ENCODE peak calls at places on chromosomes 2 and 18, in six cellular contexts. J, F, I, Q, N and R are unnamed samples. For H3K4me1, the result is how much of the 10 kb centered on the place peaks cover.

GRCh38 chr2:8622199-8622911 is 59.5 kb upstream of the ID2 start:
- DNase-seq in Q (no peak), J (no peak), F (no peak), I (no peak), N (no peak), R (no peak)

GRCh38 chr2:241852116-241852980 is 6.3 kb downstream of the PDCD1 start:
- DNase-seq in F (no peak), I (peak), J (peak), Q (peak), N (no peak), R (no peak)

GRCh38 chr18:22417496-22418188 is at the start of gene CTAGE1:
- DNase-seq in Q (peak), N (peak), J (no peak), I (no peak), F (no peak), R (peak)

GRCh38 chr18:63440219-63440618 is 17.9 kb upstream of the VPS4B start:
- DNase-seq in J (no peak), Q (no peak), F (no peak), I (peak), N (peak), R (no peak)

GRCh38 chr2:77954931-77955330 is 432.8 kb upstream of the LRRTM4 start:
- DNase-seq in J (no peak), N (no peak), F (no peak), I (no peak), Q (no peak), R (no peak)

GRCh38 chr2:233040174-233040530 is 7.7 kb downstream of the NEU2 start:
- DNase-seq in J (no peak), N (no peak), I (peak), Q (no peak), F (no peak), R (no peak)

GRCh38 chr2:211860224-211860623 is 678.4 kb downstream of the ERBB4 start:
- DNase-seq in J (no peak), F (no peak), N (no peak), I (no peak), Q (no peak), R (peak)

GRCh38 chr2:24731923-24732322 is 61.3 kb downstream of the PTRHD1 start:
- DNase-seq in F (no peak), N (no peak), J (no peak), Q (no peak), I (no peak), R (no peak)

GRCh38 chr18:12452801-12453200 is 45.1 kb downstream of the PRELID3A start:
- DNase-seq in J (no peak), Q (no peak), F (no peak), I (no peak), N (no peak), R (no peak)

GRCh38 chr2:33452545-33452944 is 23.9 kb upstream of the RASGRP3 start:
- DNase-seq in F (no peak), Q (no peak), I (no peak), J (no peak), N (no peak), R (no peak)

GRCh38 chr2:202814226-202814625 is 57.3 kb downstream of the ICA1L start:
- DNase-seq in I (no peak), J (no peak), N (no peak), F (no peak), Q (no peak), R (no peak)

GRCh38 chr2:201909961-201910361 is 103.6 kb downstream of the CDK15 start:
- DNase-seq in N (peak), J (no peak), Q (no peak), I (no peak), F (peak), R (no peak)

GRCh38 chr2:30684996-30685395 is 122.2 kb downstream of the CAPN13 start:
- DNase-seq in I (peak), N (no peak), J (no peak), F (no peak), Q (no peak), R (no peak)

GRCh38 chr2:100065029-100065428 is 77.4 kb downstream of the AFF3 start:
- DNase-seq in I (no peak), N (no peak), J (no peak), Q (no peak), F (no peak), R (no peak)

GRCh38 chr2:111705711-111706323 is 178.2 kb downstream of the ANAPC1 start:
- DNase-seq in Q (peak), F (peak), J (no peak), I (no peak), N (peak), R (peak)

GRCh38 chr2:71784734-71785549 is 331.6 kb downstream of the DYSF start:
- DNase-seq in I (no peak), F (no peak), N (peak), Q (peak), J (no peak), R (no peak)

GRCh38 chr18:40877096-40877495 is 1077.9 kb upstream of the PIK3C3 start:
- DNase-seq in F (no peak), Q (no peak), N (peak), I (no peak), J (no peak), R (peak)

GRCh38 chr2:197615033-197615652 is 60.2 kb downstream of the RFTN2 start:
- DNase-seq in I (no peak), F (peak), N (no peak), J (no peak), Q (no peak), R (peak)

GRCh38 chr2:37287966-37288365 is 36.7 kb downstream of the PRKD3 start:
- DNase-seq in J (no peak), Q (no peak), I (no peak), N (no peak), F (peak), R (no peak)

GRCh38 chr2:138107288-138107687 is 143.0 kb downstream of the HNMT start:
- DNase-seq in F (no peak), J (no peak), Q (no peak), N (no peak), I (no peak), R (peak)

GRCh38 chr2:100068395-100068794 is 74.0 kb downstream of the AFF3 start:
- DNase-seq in Q (no peak), N (no peak), F (no peak), I (no peak), J (no peak), R (no peak)

GRCh38 chr18:44839239-44839666 is 158.6 kb downstream of the SETBP1 start:
- DNase-seq in I (peak), J (peak), F (no peak), N (peak), Q (peak), R (peak)

GRCh38 chr2:169031202-169031601 is at the start of gene ABCB11:
- DNase-seq in I (no peak), Q (no peak), N (no peak), F (no peak), J (no peak), R (no peak)

GRCh38 chr18:63082661-63083531 is 236.7 kb downstream of the BCL2 start:
- DNase-seq in I (no peak), F (no peak), Q (no peak), N (no peak), J (no peak), R (peak)

GRCh38 chr2:177306550-177306949 is 42.0 kb upstream of the NFE2L2 start:
- DNase-seq in Q (no peak), F (no peak), J (no peak), N (no peak), I (no peak), R (no peak)

GRCh38 chr2:26503238-26503880 is 25.4 kb upstream of the OTOF start:
- DNase-seq in N (peak), Q (peak), J (peak), F (peak), I (peak), R (peak)

GRCh38 chr2:9740382-9741040 is 102.8 kb upstream of the TAF1B start:
- DNase-seq in J (no peak), N (no peak), Q (no peak), I (no peak), F (no peak), R (no peak)

GRCh38 chr18:49949991-49950395 is 136.7 kb upstream of the ACAA2 start:
- DNase-seq in N (no peak), F (no peak), J (no peak), I (no peak), Q (no peak), R (no peak)

GRCh38 chr2:214674278-214674677 is 135.2 kb downstream of the BARD1 start:
- DNase-seq in Q (no peak), J (no peak), N (no peak), I (no peak), F (no peak), R (no peak)

GRCh38 chr2:214676421-214677089 is 132.9 kb downstream of the BARD1 start:
- DNase-seq in F (no peak), Q (no peak), J (no peak), I (no peak), N (no peak), R (no peak)

GRCh38 chr2:214679736-214680135 is 129.7 kb downstream of the BARD1 start:
- DNase-seq in I (no peak), J (no peak), N (no peak), Q (no peak), F (no peak), R (no peak)
- TF ChIP-seq CTCF in I (no peak), J (no peak), N (no peak), Q (no peak), F (no peak), R (no peak)

GRCh38 chr2:161204846-161205245 is 44.6 kb downstream of the TANK start:
- DNase-seq in Q (no peak), F (no peak), I (no peak), N (peak), J (no peak), R (no peak)

GRCh38 chr2:161200327-161200726 is 40.1 kb downstream of the TANK start:
- DNase-seq in J (no peak), Q (no peak), F (no peak), N (no peak), I (no peak), R (no peak)

DNA sequence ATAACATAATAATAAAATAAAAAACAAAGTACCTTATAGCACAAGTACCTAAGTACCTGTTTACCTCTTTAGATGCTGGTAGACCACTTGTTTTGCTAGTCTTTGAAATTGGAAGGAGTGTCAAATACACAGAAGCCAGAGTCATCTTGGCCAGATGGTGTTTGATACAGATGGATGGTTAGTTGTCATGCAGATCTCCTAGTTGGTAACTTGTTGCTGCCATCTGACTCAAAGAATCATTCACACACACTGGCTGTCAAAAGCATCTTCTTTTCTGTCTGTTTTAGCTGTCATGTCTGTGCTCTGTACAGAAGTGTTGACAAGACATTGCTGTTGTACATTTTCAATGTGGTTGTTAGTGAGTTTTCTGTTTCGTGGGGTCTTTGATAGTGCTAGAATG is 39.7 kb downstream of the TANK start:
- DNase-seq in J (no peak), N (no peak), F (peak), Q (no peak), I (no peak), R (no peak)
- H3K27ac ChIP-seq in J (no peak), N (no peak), F (no peak), Q (no peak), I (no peak), R (no peak)

GRCh38 chr2:44620189-44620990 is 258.6 kb downstream of the CAMKMT start:
- DNase-seq in J (no peak), I (no peak), N (no peak), Q (no peak), F (no peak), R (no peak)

GRCh38 chr2:44618378-44619023 is 256.8 kb downstream of the CAMKMT start:
- DNase-seq in F (no peak), J (no peak), I (no peak), Q (no peak), N (no peak), R (no peak)

GRCh38 chr2:44616616-44617266 is 255.0 kb downstream of the CAMKMT start:
- DNase-seq in Q (no peak), F (peak), I (no peak), J (no peak), N (no peak), R (no peak)

GRCh38 chr2:44615950-44616518 is 254.3 kb downstream of the CAMKMT start:
- DNase-seq in Q (no peak), I (no peak), F (peak), N (no peak), J (no peak), R (no peak)

GRCh38 chr2:44614940-44615339 is 253.2 kb downstream of the CAMKMT start:
- DNase-seq in I (no peak), F (no peak), N (no peak), Q (no peak), J (no peak), R (no peak)
- H3K4me1 ChIP-seq in I (under half), F (under half), N (under half), Q (under half), J (under half), R (under half)

DNA sequence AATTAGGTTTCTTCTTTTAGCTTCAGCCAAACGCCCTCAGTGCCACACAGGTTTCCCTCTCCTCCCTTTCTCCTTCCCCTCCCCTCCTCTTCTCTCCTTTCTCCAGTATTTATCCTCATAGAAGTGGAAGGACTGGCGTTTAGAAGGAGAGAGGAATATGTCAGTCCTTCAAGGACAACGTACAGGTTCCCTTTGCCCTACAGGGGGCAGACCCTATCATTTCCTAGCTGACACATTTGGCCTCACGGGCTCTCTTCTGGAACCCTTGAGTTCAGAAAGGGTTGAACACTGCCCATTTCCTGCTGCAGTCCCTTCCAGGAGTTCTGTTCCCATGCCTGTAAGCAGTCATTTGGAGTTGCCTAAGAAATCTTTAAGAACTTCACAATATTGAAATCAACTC is 46.1 kb downstream of the CDCA7 start:
- DNase-seq in N (no peak), Q (no peak), F (peak), I (no peak), J (no peak), R (no peak)
- TF ChIP-seq CTCF in N (no peak), Q (peak), F (peak), I (no peak), J (no peak), R (peak)

GRCh38 chr2:46136481-46136880 is 160.7 kb upstream of the EPAS1 start:
- DNase-seq in F (no peak), I (no peak), Q (no peak), N (no peak), J (no peak), R (no peak)
- H3K27ac ChIP-seq in F (no peak), I (no peak), Q (no peak), N (peak), J (no peak), R (no peak)

DNA sequence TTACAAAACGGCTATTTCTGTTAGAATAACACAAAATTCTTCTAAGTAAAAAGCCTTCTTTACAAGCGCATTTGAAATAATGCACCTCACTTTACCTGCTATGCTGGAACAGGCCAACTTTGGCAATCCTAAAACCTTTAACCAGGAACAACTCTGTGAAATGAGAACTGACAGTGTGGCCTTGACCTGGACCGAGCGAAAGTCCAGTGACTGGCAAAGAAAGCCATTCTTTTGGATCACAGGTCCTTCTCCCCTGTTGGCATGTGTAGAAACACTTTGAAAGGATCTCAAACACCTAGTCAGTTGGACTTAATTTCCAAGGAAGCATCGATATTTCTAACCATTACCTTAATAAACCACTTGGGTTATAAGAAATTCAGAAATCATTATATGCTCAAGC is 21.2 kb downstream of the MAPRE2 start:
- DNase-seq in Q (no peak), J (no peak), I (no peak), N (no peak), F (no peak), R (no peak)
- H3K4me1 ChIP-seq in Q (under half), J (under half), I (under half), N (under half), F (under half), R (under half)

GRCh38 chr2:85787981-85788340 is 34.2 kb downstream of the ATOH8 start:
- DNase-seq in N (no peak), Q (no peak), I (peak), J (peak), F (no peak), R (no peak)

GRCh38 chr2:85785871-85786270 is 32.1 kb downstream of the ATOH8 start:
- DNase-seq in Q (no peak), I (peak), F (no peak), N (no peak), J (peak), R (no peak)

GRCh38 chr2:85786444-85786843 is 32.7 kb downstream of the ATOH8 start:
- DNase-seq in N (no peak), Q (no peak), J (peak), F (no peak), I (peak), R (no peak)

GRCh38 chr2:85787282-85787980 is 33.6 kb downstream of the ATOH8 start:
- DNase-seq in J (peak), I (peak), N (no peak), F (no peak), Q (no peak), R (no peak)

GRCh38 chr2:85786865-85787264 is 33.1 kb downstream of the ATOH8 start:
- DNase-seq in F (no peak), I (peak), N (no peak), J (peak), Q (no peak), R (no peak)
- TF ChIP-seq CTCF in F (no peak), I (no peak), N (no peak), J (no peak), Q (no peak), R (no peak)

GRCh38 chr18:8165095-8165494 is 444.1 kb upstream of the RAB12 start:
- DNase-seq in N (no peak), J (no peak), I (no peak), F (no peak), Q (no peak), R (no peak)

GRCh38 chr18:8167673-8168072 is 441.6 kb upstream of the RAB12 start:
- DNase-seq in N (no peak), Q (no peak), I (no peak), J (no peak), F (no peak), R (no peak)

GRCh38 chr18:8163287-8163959 is 445.8 kb upstream of the RAB12 start:
- DNase-seq in F (no peak), Q (no peak), N (no peak), I (no peak), J (no peak), R (no peak)

GRCh38 chr18:8167036-8167435 is 442.2 kb upstream of the RAB12 start:
- DNase-seq in F (no peak), J (no peak), N (no peak), I (no peak), Q (no peak), R (no peak)

GRCh38 chr18:8162797-8163196 is 446.4 kb upstream of the RAB12 start:
- DNase-seq in I (peak), N (no peak), J (no peak), Q (no peak), F (no peak), R (peak)
- H3K27ac ChIP-seq in I (no peak), N (no peak), J (no peak), Q (no peak), F (no peak), R (no peak)

GRCh38 chr2:215413974-215414373 is 21.9 kb downstream of the FN1 start:
- DNase-seq in N (no peak), Q (no peak), J (no peak), F (no peak), I (no peak), R (no peak)
- H3K4me1 ChIP-seq in N (under half), Q (under half), J (under half), F (under half), I (under half), R (under half)

DNA sequence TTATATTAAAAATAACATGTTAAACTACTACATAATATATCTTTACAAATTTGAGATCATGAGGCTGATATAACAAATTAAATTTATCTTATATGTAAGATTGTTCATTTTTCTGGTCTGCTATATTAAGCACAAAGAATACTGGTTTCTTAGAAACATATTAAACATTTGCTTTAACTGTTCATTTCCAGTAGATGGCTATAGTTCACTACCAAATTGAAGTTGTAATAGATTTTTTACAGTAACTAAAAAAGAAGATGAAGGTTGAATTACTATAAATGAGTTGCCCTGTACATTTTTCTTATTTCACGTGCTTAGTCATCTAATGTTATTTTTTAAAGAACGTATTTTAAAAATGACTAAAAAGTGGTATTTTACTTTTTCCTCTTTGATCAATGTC is 57.0 kb downstream of the ZNF407 start:
- DNase-seq in N (peak), F (no peak), Q (no peak), J (no peak), I (no peak), R (no peak)
- TF ChIP-seq CTCF in N (peak), F (peak), Q (no peak), J (no peak), I (no peak), R (peak)